ENCODE peak calls at places on chromosome X, in ten cellular contexts. C is RWPE2, W is tibial artery, N is transverse colon, E is upper lobe of left lung, F is Peyer's patch, J is spleen, T is left ventricle myocardium inferior, A is neural progenitor cell, K is A549. L is an unnamed sample.

GRCh38 chrX:133838761-133839676 is 146.4 kb downstream of the GPC3 start:
- DNase-seq in E (no peak), F (peak; percentile 46), W (no peak), C (no peak), K (peak; percentile 15), A (peak; percentile 63), T (no peak), N (peak; percentile 17), J (no peak), L (peak; percentile 82)

GRCh38 chrX:6432211-6432610 is 102.7 kb downstream of the VCX3A start:
- DNase-seq in J (no peak), A (no peak), N (no peak), F (no peak), K (no peak), E (no peak), W (no peak), C (no peak), T (no peak), L (no peak)

GRCh38 chrX:31070057-31070468 is 1.8 kb downstream of the FTHL17 start:
- DNase-seq in C (no peak), F (no peak), E (no peak), T (no peak), K (no peak), W (no peak), J (no peak), A (no peak), N (no peak), L (no peak)

GRCh38 chrX:37047776-37048175 is 39.6 kb downstream of the FAM47C start:
- DNase-seq in T (no peak), J (no peak), E (no peak), F (no peak), W (no peak), A (no peak), C (no peak), K (no peak), N (no peak), L (no peak)

GRCh38 chrX:39542316-39542715 is 555.4 kb downstream of the BCOR start:
- DNase-seq in W (no peak), K (no peak), N (no peak), J (no peak), F (no peak), T (no peak), E (no peak), A (no peak), C (no peak), L (no peak)

GRCh38 chrX:30577362-30577961 is at the start of gene TASL:
- DNase-seq in A (no peak), N (peak; percentile 23), T (no peak), W (no peak), C (no peak), K (no peak), E (no peak), J (no peak), F (peak; percentile 69), L (no peak)

GRCh38 chrX:47658684-47659515 is at the start of gene UXT:
- DNase-seq in A (peak; percentile 95), W (peak; percentile 90), E (peak; percentile 93), C (peak; percentile 92), N (peak; percentile 96), K (peak; percentile 84), F (peak; percentile 97), T (peak; percentile 91), J (peak; percentile 96), L (peak; percentile 96)

GRCh38 chrX:11412715-11413623 is 119.8 kb downstream of the AMELX start:
- DNase-seq in T (no peak), F (no peak), J (no peak), C (no peak), W (no peak), E (no peak), N (no peak), A (no peak), K (no peak), L (no peak)

GRCh38 chrX:55008571-55009358 is 8.6 kb downstream of the APEX2 start:
- DNase-seq in T (peak; percentile 20), K (no peak), W (no peak), C (no peak), N (no peak), A (no peak), J (no peak), E (no peak), F (no peak), L (no peak)

GRCh38 chrX:12771445-12772069 is 19.7 kb upstream of the PRPS2 start:
- DNase-seq in W (peak; percentile 22), T (peak; percentile 22), A (peak; percentile 84), F (peak; percentile 84), K (peak; percentile 27), N (peak; percentile 66), J (peak; percentile 93), E (peak; percentile 60), C (no peak), L (peak; percentile 86)

GRCh38 chrX:125295337-125295736 is 24.3 kb upstream of the TEX13C start:
- DNase-seq in W (no peak), T (no peak), E (no peak), J (no peak), N (no peak), A (no peak), C (no peak), F (no peak), K (no peak), L (no peak)

GRCh38 chrX:20173305-20173704 is 31.7 kb upstream of the EIF1AX start:
- DNase-seq in E (no peak), J (no peak), A (no peak), F (no peak), T (no peak), C (no peak), N (no peak), K (no peak), W (no peak), L (no peak)

GRCh38 chrX:150544835-150545790 is 23.3 kb upstream of the MTM1 start:
- DNase-seq in T (no peak), C (no peak), J (no peak), A (no peak), E (no peak), F (no peak), N (no peak), W (no peak), K (no peak), L (no peak)

GRCh38 chrX:96770315-96770714 is 85.7 kb downstream of the DIAPH2 start:
- DNase-seq in C (no peak), W (no peak), N (no peak), T (no peak), J (no peak), F (no peak), E (no peak), K (peak; percentile 7), A (peak; percentile 17), L (no peak)

GRCh38 chrX:134782796-134783195 is 124.5 kb upstream of the PLAC1 start:
- DNase-seq in N (no peak), T (no peak), F (no peak), W (no peak), A (peak; percentile 19), C (no peak), J (no peak), K (no peak), E (no peak), L (no peak)

DNA sequence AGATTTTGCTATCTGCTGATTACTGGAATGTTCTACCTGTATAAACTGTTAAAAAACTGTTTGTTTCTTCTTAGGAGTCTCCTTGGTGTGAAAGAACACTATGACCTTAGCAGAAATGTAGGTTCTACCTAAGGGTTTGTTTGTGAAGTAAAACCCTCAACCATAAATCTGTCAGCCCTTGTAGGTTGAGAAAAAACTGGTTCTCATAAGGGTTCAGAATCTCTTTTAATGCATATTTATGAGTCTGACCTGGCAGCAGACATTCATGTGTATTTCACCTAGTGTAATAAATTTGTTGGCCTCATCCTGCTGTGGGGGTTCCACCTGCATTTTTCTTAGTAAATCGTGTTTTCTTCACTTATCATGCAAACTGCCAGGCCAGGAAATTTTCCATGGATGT is 42.5 kb downstream of the KLHL13 start:
- DNase-seq in N (no peak), E (no peak), F (no peak), T (no peak), K (no peak), W (no peak), J (no peak), C (no peak), A (no peak), L (no peak)
- TF ChIP-seq CTCF in N (no peak), E (no peak), F (no peak), T (no peak), K (no peak), W (no peak), J (no peak), C (no peak), A (no peak), L (no peak)

GRCh38 chrX:9728271-9728670 is 37.4 kb downstream of the GPR143 start:
- DNase-seq in J (no peak), W (no peak), A (no peak), T (no peak), F (no peak), E (no peak), K (no peak), N (no peak), C (no peak), L (no peak)
- H3K9me3 ChIP-seq in J (peaks cover 10% of the 10 kb centered on the region), W (no peaks in the 10 kb centered on the region), A (peaks cover 7% of the 10 kb centered on the region), T (peaks cover 19% of the 10 kb centered on the region), F (peaks cover 4% of the 10 kb centered on the region), E (no peaks in the 10 kb centered on the region), K (peaks cover 18% of the 10 kb centered on the region), N (no peaks in the 10 kb centered on the region), C (no peaks in the 10 kb centered on the region), L (peaks cover 12% of the 10 kb centered on the region)

GRCh38 chrX:44908198-44908597 is 35.2 kb downstream of the KDM6A start:
- DNase-seq in C (no peak), N (no peak), J (peak; percentile 30), A (no peak), E (no peak), T (no peak), K (no peak), W (no peak), F (no peak), L (no peak)

GRCh38 chrX:44904542-44905115 is 31.6 kb downstream of the KDM6A start:
- DNase-seq in F (no peak), C (no peak), E (no peak), T (no peak), N (no peak), W (no peak), J (no peak), K (no peak), A (peak; percentile 41), L (no peak)

GRCh38 chrX:44906542-44906941 is 33.6 kb downstream of the KDM6A start:
- DNase-seq in T (no peak), K (no peak), E (no peak), N (no peak), C (no peak), J (peak; percentile 62), W (no peak), A (no peak), F (no peak), L (no peak)

GRCh38 chrX:44903842-44904530 is 31.0 kb downstream of the KDM6A start:
- DNase-seq in T (no peak), F (no peak), J (no peak), C (no peak), K (no peak), E (no peak), W (no peak), N (no peak), A (no peak), L (no peak)

GRCh38 chrX:44906041-44906440 is 33.1 kb downstream of the KDM6A start:
- DNase-seq in W (no peak), J (peak; percentile 43), K (no peak), N (no peak), T (no peak), C (no peak), F (no peak), A (no peak), E (no peak), L (no peak)
- H3K4me1 ChIP-seq in W (no peaks in the 10 kb centered on the region), J (peaks cover 67% of the 10 kb centered on the region), K (peaks cover 44% of the 10 kb centered on the region), N (peaks cover 15% of the 10 kb centered on the region), T (peaks cover 42% of the 10 kb centered on the region), C (peaks cover 3% of the 10 kb centered on the region), F (no peaks in the 10 kb centered on the region), A (peaks cover 17% of the 10 kb centered on the region), E (peaks cover 2% of the 10 kb centered on the region), L (no peaks in the 10 kb centered on the region)

GRCh38 chrX:154490414-154491083 is at the start of gene SLC10A3:
- DNase-seq in A (peak; percentile 95), E (peak; percentile 93), W (peak; percentile 90), C (peak; percentile 87), N (peak; percentile 94), T (peak; percentile 91), J (peak; percentile 97), K (peak; percentile 89), F (peak; percentile 96), L (peak; percentile 97)
- TF ChIP-seq CTCF in A (peak; percentile 24), E (no peak), W (no peak), C (peak; percentile 17), N (no peak), T (no peak), J (no peak), K (no peak), F (no peak), L (no peak)

L was measured in endodermal cell.